ENCODE peak calls at places on chromosomes 1 and 21, in six cellular contexts. One of them, this sample, is unnamed.

GRCh38 chr1:160777486-160778089 is 18.4 kb upstream of the LY9 start:
- DNase-seq in bronchial epithelial cell: peak
- DNase-seq in OCI-LY7: peak
- DNase-seq in WERI-Rb-1: peak
- DNase-seq in mesendoderm: peak
- DNase-seq in A549: peak
- DNase-seq in this sample: peak

GRCh38 chr1:78101514-78101913 is 55.7 kb downstream of the GIPC2 start:
- DNase-seq in bronchial epithelial cell: peak
- DNase-seq in OCI-LY7: no peak
- DNase-seq in WERI-Rb-1: no peak
- DNase-seq in mesendoderm: peak
- DNase-seq in A549: peak
- DNase-seq in this sample: no peak

GRCh38 chr1:236154126-236154525 is 11.8 kb downstream of the GPR137B start:
- DNase-seq in bronchial epithelial cell: no peak
- DNase-seq in OCI-LY7: no peak
- DNase-seq in WERI-Rb-1: no peak
- DNase-seq in mesendoderm: no peak
- DNase-seq in A549: no peak
- DNase-seq in this sample: no peak

GRCh38 chr1:28085129-28085528 is 3.3 kb downstream of the EYA3 start:
- DNase-seq in bronchial epithelial cell: no peak
- DNase-seq in OCI-LY7: peak
- DNase-seq in WERI-Rb-1: no peak
- DNase-seq in mesendoderm: no peak
- DNase-seq in A549: no peak
- DNase-seq in this sample: no peak

GRCh38 chr21:20315044-20315443 is 683.2 kb upstream of the NCAM2 start:
- DNase-seq in bronchial epithelial cell: no peak
- DNase-seq in OCI-LY7: no peak
- DNase-seq in WERI-Rb-1: no peak
- DNase-seq in mesendoderm: no peak
- DNase-seq in A549: no peak
- DNase-seq in this sample: no peak

GRCh38 chr1:151475175-151475574 is 15.9 kb upstream of the POGZ start:
- DNase-seq in bronchial epithelial cell: peak
- DNase-seq in OCI-LY7: peak
- DNase-seq in WERI-Rb-1: no peak
- DNase-seq in mesendoderm: no peak
- DNase-seq in A549: no peak
- DNase-seq in this sample: peak

GRCh38 chr1:145997156-145998023 is 1.0 kb upstream of the TXNIP start:
- DNase-seq in bronchial epithelial cell: no peak
- DNase-seq in OCI-LY7: peak
- DNase-seq in WERI-Rb-1: no peak
- DNase-seq in mesendoderm: peak
- DNase-seq in A549: no peak
- DNase-seq in this sample: peak

GRCh38 chr1:168236836-168237611 is 11.2 kb downstream of the SFT2D2 start:
- DNase-seq in bronchial epithelial cell: no peak
- DNase-seq in OCI-LY7: no peak
- DNase-seq in WERI-Rb-1: no peak
- DNase-seq in mesendoderm: no peak
- DNase-seq in A549: no peak
- DNase-seq in this sample: no peak

GRCh38 chr1:11610629-11611180 is 43.5 kb downstream of the FBXO2 start:
- DNase-seq in bronchial epithelial cell: no peak
- DNase-seq in OCI-LY7: no peak
- DNase-seq in WERI-Rb-1: no peak
- DNase-seq in mesendoderm: no peak
- DNase-seq in A549: no peak
- DNase-seq in this sample: no peak

GRCh38 chr1:53180226-53180625 is 16.4 kb upstream of the CPT2 start:
- DNase-seq in bronchial epithelial cell: no peak
- DNase-seq in OCI-LY7: no peak
- DNase-seq in WERI-Rb-1: no peak
- DNase-seq in mesendoderm: no peak
- DNase-seq in A549: no peak
- DNase-seq in this sample: no peak

GRCh38 chr1:26405281-26405915 is 5.2 kb upstream of the LIN28A start:
- DNase-seq in bronchial epithelial cell: peak
- DNase-seq in OCI-LY7: no peak
- DNase-seq in WERI-Rb-1: peak
- DNase-seq in mesendoderm: no peak
- DNase-seq in A549: no peak
- DNase-seq in this sample: no peak

GRCh38 chr1:204225841-204226745 is 12.3 kb upstream of the GOLT1A start:
- DNase-seq in bronchial epithelial cell: peak
- DNase-seq in OCI-LY7: no peak
- DNase-seq in WERI-Rb-1: no peak
- DNase-seq in mesendoderm: no peak
- DNase-seq in A549: no peak
- DNase-seq in this sample: no peak

GRCh38 chr1:227429447-227430359 is 111.4 kb upstream of the CDC42BPA start:
- DNase-seq in bronchial epithelial cell: no peak
- DNase-seq in OCI-LY7: no peak
- DNase-seq in WERI-Rb-1: no peak
- DNase-seq in mesendoderm: no peak
- DNase-seq in A549: peak
- DNase-seq in this sample: no peak

GRCh38 chr1:156090822-156091188 is 8.5 kb upstream of the MEX3A start:
- DNase-seq in bronchial epithelial cell: peak
- DNase-seq in OCI-LY7: peak
- DNase-seq in WERI-Rb-1: peak
- DNase-seq in mesendoderm: peak
- DNase-seq in A549: peak
- DNase-seq in this sample: peak

GRCh38 chr1:117682372-117682771 is 76.5 kb downstream of the TENT5C start:
- DNase-seq in bronchial epithelial cell: no peak
- DNase-seq in OCI-LY7: no peak
- DNase-seq in WERI-Rb-1: no peak
- DNase-seq in mesendoderm: no peak
- DNase-seq in A549: no peak
- DNase-seq in this sample: no peak

GRCh38 chr1:244391761-244392160 is 59.9 kb downstream of the ADSS2 start:
- DNase-seq in bronchial epithelial cell: peak
- DNase-seq in OCI-LY7: no peak
- DNase-seq in WERI-Rb-1: no peak
- DNase-seq in mesendoderm: peak
- DNase-seq in A549: peak
- DNase-seq in this sample: no peak

GRCh38 chr1:183711691-183712401 is 58.7 kb upstream of the APOBEC4 start:
- DNase-seq in bronchial epithelial cell: no peak
- DNase-seq in OCI-LY7: no peak
- DNase-seq in WERI-Rb-1: no peak
- DNase-seq in mesendoderm: peak
- DNase-seq in A549: no peak
- DNase-seq in this sample: no peak

GRCh38 chr1:183702087-183702812 is 49.1 kb upstream of the APOBEC4 start:
- DNase-seq in bronchial epithelial cell: peak
- DNase-seq in OCI-LY7: no peak
- DNase-seq in WERI-Rb-1: no peak
- DNase-seq in mesendoderm: no peak
- DNase-seq in A549: no peak
- DNase-seq in this sample: no peak

GRCh38 chr1:182624582-182624981 is 20.4 kb upstream of the RGS16 start:
- DNase-seq in bronchial epithelial cell: no peak
- DNase-seq in OCI-LY7: no peak
- DNase-seq in WERI-Rb-1: no peak
- DNase-seq in mesendoderm: no peak
- DNase-seq in A549: no peak
- DNase-seq in this sample: no peak

GRCh38 chr1:210294991-210295773 is 33.5 kb upstream of the HHAT start:
- DNase-seq in bronchial epithelial cell: peak
- DNase-seq in OCI-LY7: no peak
- DNase-seq in WERI-Rb-1: peak
- DNase-seq in mesendoderm: peak
- DNase-seq in A549: no peak
- DNase-seq in this sample: no peak

GRCh38 chr1:117612517-117613248 is 6.8 kb downstream of the TENT5C start:
- DNase-seq in bronchial epithelial cell: peak
- DNase-seq in OCI-LY7: no peak
- DNase-seq in WERI-Rb-1: peak
- DNase-seq in mesendoderm: peak
- DNase-seq in A549: peak
- DNase-seq in this sample: no peak

GRCh38 chr1:27521336-27522147 is 31.6 kb upstream of the WASF2 start:
- DNase-seq in bronchial epithelial cell: no peak
- DNase-seq in OCI-LY7: no peak
- DNase-seq in WERI-Rb-1: no peak
- DNase-seq in mesendoderm: no peak
- DNase-seq in A549: no peak
- DNase-seq in this sample: no peak

GRCh38 chr1:162856260-162856659 is 4.7 kb downstream of the CCDC190 start:
- DNase-seq in bronchial epithelial cell: peak
- DNase-seq in OCI-LY7: no peak
- DNase-seq in WERI-Rb-1: no peak
- DNase-seq in mesendoderm: no peak
- DNase-seq in A549: no peak
- DNase-seq in this sample: no peak

GRCh38 chr1:162861101-162861500 is at the start of gene CCDC190:
- DNase-seq in bronchial epithelial cell: no peak
- DNase-seq in OCI-LY7: no peak
- DNase-seq in WERI-Rb-1: no peak
- DNase-seq in mesendoderm: peak
- DNase-seq in A549: no peak
- DNase-seq in this sample: no peak

GRCh38 chr1:162857850-162858249 is 3.1 kb downstream of the CCDC190 start:
- DNase-seq in bronchial epithelial cell: peak
- DNase-seq in OCI-LY7: no peak
- DNase-seq in WERI-Rb-1: no peak
- DNase-seq in mesendoderm: no peak
- DNase-seq in A549: no peak
- DNase-seq in this sample: no peak

GRCh38 chr1:162855461-162856150 is 5.4 kb downstream of the CCDC190 start:
- DNase-seq in bronchial epithelial cell: peak
- DNase-seq in OCI-LY7: no peak
- DNase-seq in WERI-Rb-1: no peak
- DNase-seq in mesendoderm: peak
- DNase-seq in A549: no peak
- DNase-seq in this sample: no peak

DNA sequence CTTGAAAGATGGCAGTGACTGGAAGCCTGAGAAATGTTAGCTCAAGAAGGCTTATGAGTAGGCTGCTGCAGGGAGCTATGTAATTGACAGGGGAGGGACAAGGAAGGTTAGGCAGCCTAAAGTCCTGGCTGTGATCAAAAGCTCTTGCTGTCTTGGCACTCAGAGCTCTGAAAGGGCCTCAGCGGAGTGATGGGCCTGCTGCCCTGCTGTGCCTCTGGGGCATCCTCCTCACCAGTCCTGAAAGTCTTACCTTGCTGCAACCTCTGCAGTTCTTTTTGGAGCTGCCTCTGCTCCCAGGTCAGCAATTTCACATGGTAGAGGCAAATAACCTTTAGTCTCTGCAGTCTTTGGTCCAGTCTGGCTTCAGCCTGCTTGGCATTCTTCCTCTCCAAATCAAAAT is 1.8 kb downstream of the CCDC190 start:
- DNase-seq in bronchial epithelial cell: no peak
- DNase-seq in OCI-LY7: no peak
- DNase-seq in WERI-Rb-1: no peak
- DNase-seq in mesendoderm: no peak
- DNase-seq in A549: no peak
- DNase-seq in this sample: no peak
- H3K4me3 ChIP-seq in bronchial epithelial cell: no peak
- H3K4me3 ChIP-seq in OCI-LY7: no peak
- H3K4me3 ChIP-seq in WERI-Rb-1: no peak
- H3K4me3 ChIP-seq in mesendoderm: no peak
- H3K4me3 ChIP-seq in A549: no peak
- H3K4me3 ChIP-seq in this sample: no peak

GRCh38 chr1:39571178-39571483 is 5.5 kb downstream of the PABPC4 start:
- DNase-seq in bronchial epithelial cell: no peak
- DNase-seq in OCI-LY7: no peak
- DNase-seq in WERI-Rb-1: no peak
- DNase-seq in mesendoderm: no peak
- DNase-seq in A549: no peak
- DNase-seq in this sample: no peak

GRCh38 chr1:39570477-39571177 is 6.0 kb downstream of the PABPC4 start:
- DNase-seq in bronchial epithelial cell: no peak
- DNase-seq in OCI-LY7: no peak
- DNase-seq in WERI-Rb-1: no peak
- DNase-seq in mesendoderm: no peak
- DNase-seq in A549: no peak
- DNase-seq in this sample: no peak

GRCh38 chr1:39573097-39573465 is 3.5 kb downstream of the PABPC4 start:
- DNase-seq in bronchial epithelial cell: no peak
- DNase-seq in OCI-LY7: no peak
- DNase-seq in WERI-Rb-1: no peak
- DNase-seq in mesendoderm: no peak
- DNase-seq in A549: no peak
- DNase-seq in this sample: no peak

GRCh38 chr1:39573736-39574624 is 2.6 kb downstream of the PABPC4 start:
- DNase-seq in bronchial epithelial cell: peak
- DNase-seq in OCI-LY7: peak
- DNase-seq in WERI-Rb-1: peak
- DNase-seq in mesendoderm: no peak
- DNase-seq in A549: no peak
- DNase-seq in this sample: no peak

GRCh38 chr1:39572379-39573096 is 4.1 kb downstream of the PABPC4 start:
- DNase-seq in bronchial epithelial cell: no peak
- DNase-seq in OCI-LY7: no peak
- DNase-seq in WERI-Rb-1: peak
- DNase-seq in mesendoderm: no peak
- DNase-seq in A549: no peak
- DNase-seq in this sample: no peak
- H3K4me3 ChIP-seq in bronchial epithelial cell: no peak
- H3K4me3 ChIP-seq in OCI-LY7: peak
- H3K4me3 ChIP-seq in WERI-Rb-1: peak
- H3K4me3 ChIP-seq in mesendoderm: no peak
- H3K4me3 ChIP-seq in A549: no peak
- H3K4me3 ChIP-seq in this sample: peak

DNA sequence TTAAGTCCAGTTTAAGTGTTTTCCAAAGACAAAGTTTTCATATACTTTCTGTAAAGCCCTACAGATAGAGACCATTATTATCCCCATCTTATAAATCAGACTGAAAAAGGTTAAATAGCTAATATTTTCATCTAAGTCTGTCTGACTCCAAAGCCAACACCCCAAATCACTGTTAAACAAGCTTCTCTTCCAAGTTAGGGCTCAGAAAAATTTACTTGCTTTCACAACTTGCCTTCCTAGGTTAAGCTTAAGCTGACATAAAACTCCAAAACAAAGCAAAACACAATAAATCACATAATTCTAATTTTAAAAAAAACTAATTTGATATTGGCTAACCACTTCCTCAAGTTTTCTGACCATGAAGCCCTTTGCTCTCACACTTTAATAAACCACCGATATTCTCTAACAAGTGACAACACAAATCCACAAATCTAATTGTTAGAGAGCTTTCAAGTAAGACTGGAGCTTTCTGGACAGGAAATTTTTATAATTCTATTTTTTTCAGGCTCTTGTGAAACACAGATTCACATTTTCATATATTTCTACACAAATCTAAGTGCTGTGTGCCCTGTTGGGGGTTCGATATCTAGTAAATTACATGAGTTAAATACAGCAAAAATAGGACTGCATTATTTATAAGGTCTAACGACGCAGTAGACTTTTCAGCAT is 2.2 kb downstream of the GNG12 start:
- DNase-seq in bronchial epithelial cell: no peak
- DNase-seq in OCI-LY7: no peak
- DNase-seq in WERI-Rb-1: no peak
- DNase-seq in mesendoderm: no peak
- DNase-seq in A549: no peak
- DNase-seq in this sample: no peak
- H3K4me3 ChIP-seq in bronchial epithelial cell: peak
- H3K4me3 ChIP-seq in OCI-LY7: no peak
- H3K4me3 ChIP-seq in WERI-Rb-1: peak
- H3K4me3 ChIP-seq in mesendoderm: no peak
- H3K4me3 ChIP-seq in A549: peak
- H3K4me3 ChIP-seq in this sample: no peak

GRCh38 chr1:16011936-16012589 is 5.8 kb downstream of the HSPB7 start:
- DNase-seq in bronchial epithelial cell: no peak
- DNase-seq in OCI-LY7: no peak
- DNase-seq in WERI-Rb-1: no peak
- DNase-seq in mesendoderm: no peak
- DNase-seq in A549: no peak
- DNase-seq in this sample: no peak
- H3K4me3 ChIP-seq in bronchial epithelial cell: no peak
- H3K4me3 ChIP-seq in OCI-LY7: no peak
- H3K4me3 ChIP-seq in WERI-Rb-1: no peak
- H3K4me3 ChIP-seq in mesendoderm: no peak
- H3K4me3 ChIP-seq in A549: peak
- H3K4me3 ChIP-seq in this sample: peak